ENCODE peak calls at places on chromosome 2, in four cellular contexts. M, E, Y and G are unnamed samples.

GRCh38 chr2:170822885-170823799 is 6.5 kb downstream of the GAD1 start:
- DNase-seq in M (no peak), E (no peak), Y (peak), G (no peak)

GRCh38 chr2:215531284-215531683 is 95.4 kb upstream of the FN1 start:
- DNase-seq in M (no peak), E (peak), Y (no peak), G (no peak)

GRCh38 chr2:135815269-135815668 is 21.7 kb downstream of the LCT start:
- DNase-seq in M (no peak), E (no peak), Y (no peak), G (no peak)

GRCh38 chr2:160308915-160309314 is 108.8 kb upstream of the ITGB6 start:
- DNase-seq in M (no peak), E (peak), Y (no peak), G (no peak)

GRCh38 chr2:86003967-86004366 is 101.7 kb downstream of the POLR1A start:
- DNase-seq in M (no peak), E (no peak), Y (peak), G (no peak)

GRCh38 chr2:118726821-118727220 is 120.6 kb downstream of the EN1 start:
- DNase-seq in M (no peak), E (no peak), Y (no peak), G (no peak)

GRCh38 chr2:28359222-28360065 is 33.2 kb upstream of the FOSL2 start:
- DNase-seq in M (peak), E (peak), Y (peak), G (no peak)

GRCh38 chr2:69600425-69600824 is 43.1 kb downstream of the AAK1 start:
- DNase-seq in M (no peak), E (no peak), Y (no peak), G (no peak)

GRCh38 chr2:55460562-55460961 is 40.9 kb upstream of the CCDC88A start:
- DNase-seq in M (no peak), E (peak), Y (peak), G (no peak)

DNA sequence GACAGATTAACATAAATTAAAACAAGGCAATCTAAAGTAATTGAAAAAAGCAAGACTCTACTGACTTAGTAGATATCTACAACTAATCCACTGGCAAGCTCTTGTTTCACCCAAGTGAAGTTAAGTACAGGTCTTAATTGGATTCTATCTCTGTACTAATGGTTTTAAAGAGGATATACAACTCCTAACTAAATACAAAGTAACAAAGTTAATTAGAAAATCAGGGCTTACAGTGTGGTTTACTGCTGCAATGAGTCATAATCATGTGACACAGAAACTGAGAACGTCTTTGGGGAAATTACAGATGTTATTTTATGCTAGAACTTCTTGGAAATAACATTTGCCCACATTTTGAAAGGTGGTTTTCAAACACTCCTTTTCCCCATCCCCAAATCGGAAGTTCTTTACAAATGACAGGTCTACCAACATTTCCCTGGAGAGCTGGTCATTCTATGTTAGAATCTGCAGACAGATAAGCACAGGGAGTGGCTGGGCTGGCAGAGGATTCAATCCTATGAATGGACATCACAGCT is 245.3 kb downstream of the STK39 start:
- DNase-seq in M (peak), E (peak), Y (no peak), G (no peak)
- TF ChIP-seq ELK1 in M (no peak), E (no peak), Y (no peak), G (no peak)

GRCh38 chr2:179521944-179522343 is 257.3 kb upstream of the SESTD1 start:
- DNase-seq in M (no peak), E (no peak), Y (no peak), G (no peak)

GRCh38 chr2:179518891-179519290 is 254.3 kb upstream of the SESTD1 start:
- DNase-seq in M (no peak), E (no peak), Y (no peak), G (no peak)
- TF ChIP-seq ELK1 in M (no peak), E (no peak), Y (no peak), G (no peak)

GRCh38 chr2:26455801-26456700 is 21.9 kb downstream of the OTOF start:
- DNase-seq in M (no peak), E (no peak), Y (no peak), G (no peak)
- TF ChIP-seq ELK1 in M (no peak), E (no peak), Y (no peak), G (no peak)

DNA sequence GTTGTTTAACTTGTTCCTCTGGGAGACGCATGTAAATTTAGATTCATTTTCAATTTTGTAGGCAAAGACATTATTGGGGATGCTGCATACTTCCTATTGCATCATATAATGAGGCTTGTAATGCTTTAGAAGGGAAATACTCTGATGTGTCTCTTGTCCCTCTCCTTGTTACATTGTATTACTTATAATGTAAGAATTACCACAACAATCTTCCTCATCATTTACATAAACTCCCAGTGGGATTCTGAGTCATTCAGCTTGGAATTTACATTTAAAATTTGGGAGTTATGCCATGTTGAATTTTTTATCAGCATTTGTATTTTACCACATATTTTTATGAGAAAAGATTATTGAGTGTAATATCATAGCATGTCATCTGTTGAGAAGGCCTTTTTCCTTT is 963.4 kb upstream of the NRXN1 start:
- DNase-seq in M (no peak), E (peak), Y (no peak), G (no peak)
- TF ChIP-seq ELK1 in M (no peak), E (no peak), Y (no peak), G (no peak)

GRCh38 chr2:120001461-120001860 is 11.4 kb upstream of the EPB41L5 start:
- DNase-seq in M (no peak), E (no peak), Y (peak), G (no peak)

GRCh38 chr2:119996148-119996547 is 16.7 kb upstream of the EPB41L5 start:
- DNase-seq in M (no peak), E (peak), Y (no peak), G (no peak)
- TF ChIP-seq ELK1 in M (no peak), E (no peak), Y (no peak), G (no peak)